ENCODE peak calls at places on chromosomes 12 and 14, in four cellular contexts. H is HFFc6, U is brain microvascular endothelial cell, O is ovary. L is an unnamed sample.

GRCh38 chr14:50550294-50550693 is 9.7 kb upstream of the ATL1 start:
- DNase-seq in O (no peak), H (no peak), U (no peak), L (no peak)

GRCh38 chr14:33542338-33543290 is 408.3 kb downstream of the EGLN3 start:
- DNase-seq in O (no peak), U (no peak), H (no peak), L (peak; percentile 34)

GRCh38 chr12:65004270-65004669 is 116.8 kb downstream of the WIF1 start:
- DNase-seq in H (no peak), O (no peak), U (no peak), L (no peak)

GRCh38 chr12:69130064-69130463 is 109.3 kb upstream of the CPSF6 start:
- DNase-seq in U (no peak), O (no peak), H (no peak), L (no peak)

GRCh38 chr14:75705014-75705413 is 44.0 kb downstream of the TTLL5 start:
- DNase-seq in O (no peak), U (no peak), H (no peak), L (no peak)

GRCh38 chr12:91877022-91877421 is 268.6 kb downstream of the BTG1 start:
- DNase-seq in H (no peak), U (peak; percentile 76), O (no peak), L (peak; percentile 18)

GRCh38 chr14:79077096-79077495 is 906.9 kb downstream of the NRXN3 start:
- DNase-seq in U (no peak), O (no peak), H (no peak), L (no peak)

GRCh38 chr14:27712364-27712763 is 1054.2 kb upstream of the FOXG1 start:
- DNase-seq in O (no peak), H (no peak), U (no peak), L (no peak)

GRCh38 chr14:93892923-93893549 is 34.1 kb upstream of the FAM181A start:
- DNase-seq in H (peak; percentile 41), U (peak; percentile 64), O (peak; percentile 76), L (peak; percentile 17)

GRCh38 chr12:22014783-22015144 is 31.3 kb upstream of the CMAS start:
- DNase-seq in O (no peak), H (no peak), U (peak; percentile 48), L (no peak)

GRCh38 chr12:26246483-26247164 is 51.3 kb downstream of the SSPN start:
- DNase-seq in O (no peak), U (no peak), H (no peak), L (no peak)

GRCh38 chr14:68676511-68676943 is 116.3 kb downstream of the ZFP36L1 start:
- DNase-seq in U (no peak), O (peak; percentile 22), H (no peak), L (no peak)

GRCh38 chr12:124442772-124443445 is 124.5 kb downstream of the NCOR2 start:
- DNase-seq in O (peak; percentile 22), U (no peak), H (no peak), L (peak; percentile 95)

GRCh38 chr12:71969330-71969729 is 30.7 kb downstream of the TPH2 start:
- DNase-seq in O (no peak), H (no peak), U (no peak), L (no peak)

GRCh38 chr12:107320031-107320928 is 226.9 kb upstream of the CRY1 start:
- DNase-seq in U (peak; percentile 45), O (no peak), H (no peak), L (peak; percentile 69)

GRCh38 chr14:94653321-94653720 is 41.1 kb downstream of the SERPINA3 start:
- DNase-seq in U (no peak), O (no peak), H (no peak), L (no peak)

GRCh38 chr14:32129124-32129523 is 52.0 kb downstream of the ARHGAP5 start:
- DNase-seq in H (peak; percentile 44), O (no peak), U (no peak), L (peak; percentile 85)

GRCh38 chr14:65336191-65336591 is 76.3 kb upstream of the FUT8 start:
- DNase-seq in H (peak; percentile 70), U (peak; percentile 53), O (no peak), L (peak; percentile 81)

GRCh38 chr12:124171231-124171985 is 123.5 kb upstream of the RFLNA start:
- DNase-seq in O (no peak), H (no peak), U (no peak), L (no peak)

GRCh38 chr12:94872671-94873367 is 130.7 kb downstream of the NDUFA12 start:
- DNase-seq in H (no peak), U (no peak), O (peak; percentile 42), L (no peak)

GRCh38 chr14:52327374-52328226 is 13.5 kb downstream of the PTGER2 start:
- DNase-seq in U (no peak), O (no peak), H (peak; percentile 34), L (peak; percentile 36)

GRCh38 chr12:132477009-132477702 is 12.8 kb upstream of the FBRSL1 start:
- DNase-seq in H (no peak), O (peak; percentile 11), U (no peak), L (no peak)

GRCh38 chr14:94363171-94363624 is 25.2 kb downstream of the SERPINA1 start:
- DNase-seq in U (no peak), O (no peak), H (no peak), L (no peak)

GRCh38 chr14:104220225-104221070 is 82.1 kb downstream of the KIF26A start:
- DNase-seq in O (peak; percentile 17), U (no peak), H (no peak), L (no peak)

GRCh38 chr12:74415633-74416032 is 122.0 kb upstream of the ATXN7L3B start:
- DNase-seq in H (peak; percentile 10), U (peak; percentile 28), O (no peak), L (peak; percentile 5)

GRCh38 chr12:101021911-101022388 is 188.1 kb downstream of the SLC5A8 start:
- DNase-seq in U (peak; percentile 3), O (no peak), H (peak; percentile 85), L (peak; percentile 97)

GRCh38 chr12:19437996-19438395 is 1.3 kb upstream of the AEBP2 start:
- DNase-seq in U (no peak), O (no peak), H (peak; percentile 25), L (peak; percentile 14)

GRCh38 chr12:68040450-68041075 is 51.3 kb downstream of the IFNG-AS1 start:
- DNase-seq in H (peak; percentile 59), U (peak; percentile 79), O (peak; percentile 38), L (peak; percentile 48)

GRCh38 chr14:101595887-101596721 is 34.8 kb downstream of the DIO3 start:
- DNase-seq in U (no peak), O (peak; percentile 8), H (no peak), L (no peak)

DNA sequence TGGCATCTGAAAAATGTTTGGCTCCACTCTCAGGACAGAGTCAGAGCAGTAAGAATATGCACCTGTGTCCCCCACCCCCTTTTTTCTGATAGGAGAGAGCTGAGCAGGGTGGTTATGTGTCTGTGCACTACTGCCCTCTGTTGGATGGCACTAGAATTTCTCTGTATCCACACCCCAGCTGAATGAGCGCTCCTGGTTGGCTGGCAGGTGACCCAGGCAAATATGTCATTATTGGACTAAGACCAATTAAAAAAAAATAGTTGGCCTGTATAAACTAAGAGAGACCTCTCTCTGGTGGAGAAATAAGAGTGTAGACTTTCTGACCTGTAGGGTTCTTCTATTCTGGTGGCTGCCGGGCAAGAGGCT is 107.0 kb downstream of the PTCSC3 start:
- DNase-seq in O (no peak), H (peak; percentile 9), U (peak; percentile 12), L (peak; percentile 36)
- TF ChIP-seq CTCF in O (no peak), H (peak; percentile 78), U (peak; percentile 66), L (peak; percentile 64)

GRCh38 chr12:118356809-118357326 is 15.8 kb downstream of the TAOK3 start:
- DNase-seq in U (peak; percentile 48), O (no peak), H (peak; percentile 87), L (peak; percentile 78)

GRCh38 chr12:118358008-118358359 is 14.7 kb downstream of the TAOK3 start:
- DNase-seq in U (no peak), H (no peak), O (no peak), L (no peak)

GRCh38 chr12:118358607-118359540 is 13.8 kb downstream of the TAOK3 start:
- DNase-seq in O (no peak), H (no peak), U (no peak), L (no peak)

GRCh38 chr12:118355838-118356237 is 16.9 kb downstream of the TAOK3 start:
- DNase-seq in H (no peak), U (no peak), O (no peak), L (no peak)

DNA sequence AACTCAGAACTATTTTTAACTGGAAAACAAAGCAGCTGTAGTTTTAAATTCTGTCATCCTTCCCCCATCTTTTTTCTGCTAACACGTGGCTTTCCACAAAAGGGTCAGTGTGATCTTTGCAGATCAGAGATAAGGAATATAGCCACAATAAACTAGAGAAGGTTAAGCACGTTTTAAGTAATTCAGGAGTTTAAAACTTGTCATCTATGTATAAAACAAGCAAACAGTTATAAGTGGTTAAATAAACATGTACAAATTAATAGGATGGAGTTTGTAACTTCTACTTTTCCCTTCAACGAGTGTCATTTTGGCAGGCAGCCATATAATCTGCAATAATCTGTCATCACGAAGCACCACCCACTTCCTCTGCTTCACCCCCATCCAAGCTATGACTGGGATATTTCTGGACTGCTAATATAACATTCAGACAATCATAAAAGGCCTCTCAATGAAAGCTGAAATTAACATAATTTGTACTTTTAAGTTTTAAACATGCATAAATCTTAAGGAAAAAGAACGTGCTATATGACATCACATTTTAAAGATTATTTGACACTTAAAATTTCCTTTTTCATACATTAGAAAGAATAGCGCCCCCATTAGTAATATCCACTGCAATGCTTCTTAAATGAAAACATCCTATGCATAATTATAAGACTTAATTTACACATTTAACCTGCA is 15.2 kb downstream of the TAOK3 start:
- DNase-seq in H (peak; percentile 54), O (no peak), U (peak; percentile 74), L (no peak)
- TF ChIP-seq CTCF in H (peak; percentile 74), O (no peak), U (no peak), L (no peak)

DNA sequence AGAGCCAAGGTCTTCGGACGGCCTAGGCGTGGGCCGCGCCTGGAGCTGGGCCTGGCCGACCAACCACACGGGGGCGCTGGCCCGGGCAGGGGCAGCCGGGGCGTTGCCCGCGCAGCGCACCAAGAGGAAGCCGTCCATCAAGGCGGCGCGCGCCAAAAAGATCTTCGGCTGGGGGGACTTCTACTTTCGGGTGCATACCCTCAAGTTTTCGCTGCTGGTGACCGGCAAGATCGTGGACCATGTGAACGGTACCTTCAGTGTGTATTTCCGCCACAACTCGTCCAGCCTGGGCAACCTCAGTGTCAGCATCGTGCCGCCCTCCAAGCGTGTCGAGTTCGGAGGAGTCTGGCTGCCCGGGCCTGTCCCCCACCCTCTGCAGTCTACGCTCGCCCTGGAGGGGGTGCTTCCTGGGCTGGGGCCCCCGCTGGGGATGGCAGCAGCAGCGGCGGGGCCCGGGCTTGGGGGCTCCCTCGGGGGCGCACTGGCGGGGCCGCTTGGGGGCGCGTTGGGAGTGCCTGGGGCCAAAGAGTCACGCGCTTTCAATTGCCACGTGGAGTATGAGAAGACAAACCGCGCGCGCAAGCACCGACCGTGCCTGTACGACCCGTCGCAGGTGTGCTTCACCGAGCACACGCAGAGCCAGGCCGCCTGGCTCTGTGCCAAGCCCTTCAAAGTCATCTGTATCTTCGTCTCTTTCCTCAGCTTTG is 4.4 kb upstream of the SHMT2 start:
- DNase-seq in O (peak; percentile 29), U (no peak), H (no peak), L (no peak)
- TF ChIP-seq CTCF in O (no peak), U (peak; percentile 42), H (peak; percentile 68), L (peak; percentile 23)

DNA sequence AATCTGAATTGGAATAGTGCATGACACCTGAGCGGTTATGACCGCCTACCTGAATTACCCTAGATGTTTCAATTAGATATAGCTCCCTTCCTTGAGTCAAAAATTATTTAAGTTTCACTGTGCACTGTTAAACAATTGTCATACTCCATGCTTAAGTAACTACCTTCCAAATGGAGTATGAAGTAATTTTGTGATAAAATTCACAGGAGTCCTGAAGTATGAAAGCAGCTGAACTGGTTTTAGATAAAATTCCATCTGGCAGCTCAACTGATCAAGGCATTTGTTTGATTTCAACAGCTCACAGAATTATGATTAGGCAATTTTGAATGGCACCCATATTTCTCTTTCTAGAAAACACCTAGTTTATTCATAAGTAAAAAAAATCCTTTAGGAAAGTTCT is 19.5 kb downstream of the PRICKLE1 start:
- DNase-seq in U (no peak), H (no peak), O (no peak), L (no peak)
- TF ChIP-seq CTCF in U (no peak), H (no peak), O (no peak), L (no peak)